ENCODE peak calls at places on chromosomes 5 and 9, in four cellular contexts. T, C, H and L are unnamed samples.

GRCh38 chr9:5375790-5376477 is 36.3 kb upstream of the RLN1 start:
- DNase-seq in C (no peak), H (no peak), T (no peak), L (no peak)

GRCh38 chr9:112378441-112379176 is 1.3 kb upstream of the HSDL2 start:
- DNase-seq in T (peak), C (no peak), H (no peak), L (peak)

GRCh38 chr9:98900725-98901124 is 43.0 kb upstream of the COL15A1 start:
- DNase-seq in H (no peak), C (no peak), T (no peak), L (no peak)

GRCh38 chr5:180332051-180332517 is 21.1 kb downstream of the GFPT2 start:
- DNase-seq in H (no peak), C (no peak), T (no peak), L (peak)

GRCh38 chr5:114223866-114224265 is 138.0 kb upstream of the KCNN2 start:
- DNase-seq in H (no peak), T (no peak), C (no peak), L (peak)

GRCh38 chr5:80128129-80128528 is 93.0 kb downstream of the THBS4 start:
- DNase-seq in C (no peak), T (no peak), H (no peak), L (peak)

GRCh38 chr5:74369173-74369572 is 271.4 kb downstream of the ENC1 start:
- DNase-seq in T (no peak), C (no peak), H (no peak), L (no peak)

GRCh38 chr9:36292641-36293040 is 34.4 kb upstream of the GNE start:
- DNase-seq in H (no peak), T (no peak), C (no peak), L (no peak)

GRCh38 chr5:73393606-73394489 is 54.7 kb downstream of the FOXD1 start:
- DNase-seq in C (no peak), H (no peak), T (no peak), L (no peak)

GRCh38 chr9:70044450-70045307 is 1.0 kb downstream of the MAMDC2 start:
- DNase-seq in C (no peak), H (no peak), T (no peak), L (no peak)

GRCh38 chr9:122325124-122325523 is 45.7 kb upstream of the PTGS1 start:
- DNase-seq in T (no peak), C (no peak), H (no peak), L (no peak)

GRCh38 chr5:68872088-68872842 is 221.5 kb upstream of the SLC30A5 start:
- DNase-seq in H (no peak), T (no peak), C (no peak), L (no peak)

GRCh38 chr9:37455884-37456647 is 9.2 kb downstream of the ZBTB5 start:
- DNase-seq in T (no peak), C (no peak), H (no peak), L (no peak)

GRCh38 chr9:99823392-99824377 is 2.0 kb downstream of the NR4A3 start:
- DNase-seq in T (peak), H (peak), C (no peak), L (no peak)

GRCh38 chr5:79923431-79923830 is 67.6 kb downstream of the MTX3 start:
- DNase-seq in T (no peak), H (no peak), C (no peak), L (no peak)

GRCh38 chr5:79120221-79120620 is 8.6 kb downstream of the BHMT start:
- DNase-seq in C (no peak), H (no peak), T (no peak), L (no peak)

GRCh38 chr9:89317282-89317681 is 1.0 kb upstream of the SECISBP2 start:
- DNase-seq in C (no peak), H (no peak), T (no peak), L (no peak)